ENCODE peak calls at places on chromosome 12, in five cellular contexts. Y, Z, B, H and V are unnamed samples.

GRCh38 chr12:70692681-70693288 is 55.6 kb upstream of the PTPRB start:
- ATAC-seq in Z (peak), H (no peak), B (peak), Y (peak), V (no peak)

GRCh38 chr12:21296751-21297406 is 37.8 kb downstream of the SLCO1A2 start:
- ATAC-seq in B (peak), Y (peak), Z (peak), H (no peak), V (no peak)

GRCh38 chr12:212799-213526 is 994 bp downstream of the SLC6A12 start:
- ATAC-seq in Y (peak), B (no peak), Z (no peak), H (peak), V (no peak)

GRCh38 chr12:116734156-116734768 is 3.6 kb downstream of the SPRING1 start:
- ATAC-seq in Y (no peak), H (no peak), Z (no peak), B (no peak), V (no peak)

GRCh38 chr12:123741937-123742572 is 20.0 kb upstream of the DNAH10 start:
- ATAC-seq in Y (peak), Z (no peak), H (no peak), B (no peak), V (no peak)

GRCh38 chr12:52075409-52075724 is 4.1 kb upstream of the SMIM41 start:
- ATAC-seq in Z (no peak), B (no peak), H (no peak), Y (no peak), V (no peak)

GRCh38 chr12:131607658-131608447 is 103.0 kb upstream of the SFSWAP start:
- ATAC-seq in Y (peak), B (no peak), H (no peak), Z (no peak), V (no peak)

GRCh38 chr12:117189725-117190209 is 503 bp downstream of the FBXO21 start:
- ATAC-seq in H (peak), B (peak), Z (peak), Y (peak), V (peak)

GRCh38 chr12:128856035-128856790 is 2.9 kb downstream of the GLT1D1 start:
- ATAC-seq in B (no peak), Z (no peak), Y (peak), H (no peak), V (no peak)

GRCh38 chr12:131682511-131682895 is 28.4 kb upstream of the SFSWAP start:
- ATAC-seq in Y (peak), H (no peak), Z (peak), B (peak), V (no peak)

GRCh38 chr12:88227263-88227662 is 85.2 kb downstream of the TMTC3 start:
- ATAC-seq in Z (no peak), H (no peak), B (peak), Y (no peak), V (no peak)

GRCh38 chr12:56836317-56836716 is 73.2 kb downstream of the HSD17B6 start:
- ATAC-seq in Z (no peak), Y (no peak), B (no peak), H (no peak), V (peak)

GRCh38 chr12:112518336-112518735 is 99.6 kb downstream of the PTPN11 start:
- ATAC-seq in H (no peak), Z (no peak), B (no peak), Y (no peak), V (no peak)

DNA sequence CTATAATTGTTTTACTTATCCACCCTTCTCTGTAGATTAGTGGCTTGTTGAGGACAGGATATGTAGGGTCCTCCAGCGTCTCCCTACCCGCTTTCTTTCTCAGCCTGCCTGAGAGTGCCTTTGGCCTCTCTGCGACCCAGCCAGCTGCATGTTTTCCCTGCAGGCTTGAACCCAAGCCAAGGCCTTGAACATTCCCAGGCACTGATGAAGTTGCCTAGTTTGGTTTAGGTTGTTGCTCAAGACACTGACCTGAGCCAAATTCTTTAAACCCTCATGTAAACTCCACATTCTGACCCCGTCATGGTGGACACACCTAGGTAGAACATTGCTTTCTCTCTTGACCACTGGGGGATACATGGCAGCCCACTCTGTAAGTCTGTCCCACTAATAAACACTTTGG is 33.4 kb upstream of the TXNRD1 start:
- ATAC-seq in B (no peak), Z (no peak), H (no peak), Y (no peak), V (peak)
- TF ChIP-seq POLR2AphosphoS5 in B (no peak), Z (no peak), H (no peak), Y (no peak), V (peak)

GRCh38 chr12:1594295-1595025 is at the start of gene FBXL14:
- ATAC-seq in H (peak), Y (peak), Z (peak), B (peak), V (peak)
- TF ChIP-seq POLR2AphosphoS5 in H (peak), Y (no peak), Z (peak), B (no peak), V (peak)

DNA sequence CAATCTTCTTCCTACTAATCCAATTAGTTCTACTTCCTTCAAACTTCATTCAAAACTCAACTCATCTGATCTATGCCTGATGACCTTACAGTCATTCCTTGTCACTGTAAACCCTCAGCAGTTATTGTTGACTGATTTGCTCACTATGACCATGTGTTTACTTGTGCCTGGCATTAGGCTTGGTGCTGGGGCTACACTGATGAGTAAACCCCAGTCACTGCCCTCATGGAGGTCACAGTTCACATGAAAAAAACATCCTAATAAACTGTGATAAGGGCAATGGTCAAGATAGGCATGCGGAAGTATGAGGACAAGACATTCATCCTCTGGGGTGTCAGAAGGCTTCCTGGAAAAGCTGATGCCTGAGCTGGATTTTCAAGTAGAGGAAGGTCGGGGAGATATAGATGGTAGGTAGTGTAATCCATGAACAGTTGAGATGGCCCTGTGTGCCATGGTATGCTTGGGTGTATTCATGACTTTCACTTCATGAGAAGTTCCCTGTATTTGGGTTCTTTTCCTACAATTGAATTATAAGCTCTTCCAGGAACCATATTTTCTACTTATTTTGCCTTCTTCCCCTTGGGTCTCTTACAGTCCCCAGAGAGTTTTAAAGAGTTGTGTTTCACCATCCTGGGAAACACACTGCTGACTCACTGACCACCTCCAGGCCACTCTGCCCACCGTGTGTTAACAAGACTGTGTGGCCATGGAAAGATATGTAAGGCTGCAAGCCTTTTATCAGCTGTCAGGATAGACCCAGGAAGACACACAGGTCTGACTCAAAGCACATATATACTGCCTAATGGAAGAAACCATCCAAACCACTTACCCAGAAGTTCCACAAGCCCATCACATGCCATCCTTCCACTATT is 38.7 kb upstream of the DUSP6 start:
- ATAC-seq in H (no peak), Z (peak), B (peak), Y (no peak), V (no peak)
- TF ChIP-seq POLR2AphosphoS5 in H (no peak), Z (no peak), B (no peak), Y (no peak), V (no peak)

GRCh38 chr12:32661706-32662105 is 17.4 kb upstream of the DNM1L start:
- ATAC-seq in B (no peak), Y (no peak), Z (no peak), H (no peak), V (no peak)

GRCh38 chr12:32662665-32663064 is 16.4 kb upstream of the DNM1L start:
- ATAC-seq in H (no peak), B (no peak), Z (no peak), Y (no peak), V (no peak)

DNA sequence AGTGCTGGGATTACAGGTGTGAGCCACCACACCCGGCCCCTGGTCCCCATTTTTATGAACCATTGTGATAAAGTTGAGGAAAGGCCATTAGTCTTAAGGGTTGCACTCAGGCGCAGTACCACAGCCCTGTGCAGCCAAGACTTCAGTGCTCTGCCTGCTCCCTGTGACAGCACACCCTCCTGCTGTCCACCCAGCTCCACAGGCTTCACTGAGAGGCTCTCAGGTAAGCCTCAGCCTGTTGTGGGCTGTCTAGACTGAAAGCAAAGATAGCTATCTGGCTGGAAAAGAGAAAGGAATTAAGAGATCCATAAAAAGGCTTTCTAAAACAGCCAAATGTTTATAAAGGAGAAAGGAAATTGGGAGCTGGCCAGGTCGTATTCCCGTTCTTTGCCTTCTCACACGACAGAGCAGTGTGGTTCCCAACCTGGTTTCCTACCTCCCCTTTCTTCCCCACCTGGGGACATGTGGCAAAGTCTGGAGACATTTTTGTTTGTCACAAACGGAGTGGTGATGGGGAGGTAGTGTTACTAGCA is 19.1 kb upstream of the DNM1L start:
- ATAC-seq in B (peak), H (peak), Y (peak), Z (no peak), V (no peak)
- TF ChIP-seq POLR2AphosphoS5 in B (no peak), H (no peak), Y (no peak), Z (no peak), V (no peak)

GRCh38 chr12:7018350-7019042 is at the start of gene LPCAT3:
- ATAC-seq in Y (peak), B (peak), H (peak), Z (peak), V (peak)
- TF ChIP-seq POLR2AphosphoS5 in Y (peak), B (peak), H (peak), Z (peak), V (peak)

DNA sequence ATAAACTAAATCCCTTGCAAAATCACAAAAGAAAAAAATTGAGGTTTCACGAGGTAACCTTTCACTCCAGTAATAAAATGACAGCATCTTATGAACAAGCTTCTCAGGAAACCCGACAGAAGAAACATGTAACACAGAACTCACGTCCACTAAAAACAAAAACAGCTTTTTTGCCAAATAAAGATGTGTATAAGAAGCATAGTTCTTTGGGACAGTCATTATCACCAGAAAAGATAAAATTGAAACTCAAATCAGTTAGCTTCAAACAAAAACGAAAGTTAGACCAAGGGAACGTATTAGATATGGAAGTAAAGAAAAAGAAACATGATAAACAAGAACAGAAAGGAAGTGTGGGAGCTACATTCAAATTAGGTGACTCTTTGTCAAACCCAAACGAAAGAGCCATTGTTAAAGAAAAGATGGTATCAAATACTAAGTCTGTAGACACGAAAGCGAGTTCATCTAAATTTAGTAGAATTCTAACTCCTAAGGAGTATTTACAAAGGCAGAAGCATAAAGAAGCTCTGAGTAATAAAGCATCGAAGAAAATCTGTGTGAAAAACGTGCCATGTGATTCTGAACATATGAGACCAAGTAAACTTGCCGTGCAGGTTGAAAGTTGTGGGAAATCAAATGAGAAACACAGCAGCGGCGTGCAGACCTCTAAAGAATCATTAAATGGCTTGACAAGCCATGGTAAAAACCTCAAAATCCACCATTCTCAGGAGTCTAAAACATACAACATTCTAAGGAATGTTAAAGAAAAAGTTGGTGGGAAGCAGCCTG is 25.8 kb downstream of the RESF1 start:
- ATAC-seq in B (no peak), Z (no peak), Y (no peak), H (no peak), V (no peak)
- TF ChIP-seq POLR2AphosphoS5 in B (no peak), Z (no peak), Y (no peak), H (no peak), V (no peak)